ENCODE peak calls at places on chromosomes 2 and 18, in ten cellular contexts. G, D, Q, E, M, B, O, R, U and I are unnamed samples.

GRCh38 chr2:44496130-44496529 is 134.4 kb downstream of the CAMKMT start:
- DNase-seq in G (no peak), D (no peak), Q (no peak), E (no peak), M (no peak), B (no peak), O (no peak), R (no peak), U (no peak), I (no peak)

GRCh38 chr2:5766621-5767020 is 74.4 kb downstream of the SOX11 start:
- DNase-seq in G (no peak), D (no peak), Q (no peak), E (no peak), M (no peak), B (no peak), O (no peak), R (no peak), U (no peak), I (no peak)

GRCh38 chr2:68799615-68800400 is 65.2 kb downstream of the ARHGAP25 start:
- DNase-seq in G (no peak), D (no peak), Q (no peak), E (no peak), M (no peak), B (no peak), O (peak), R (no peak), U (no peak), I (no peak)

GRCh38 chr2:205679410-205680009 is 2.8 kb upstream of the NRP2 start:
- DNase-seq in G (no peak), D (no peak), Q (no peak), E (no peak), M (no peak), B (no peak), O (no peak), R (no peak), U (no peak), I (no peak)

GRCh38 chr2:48199076-48199475 is 292.8 kb upstream of the FBXO11 start:
- DNase-seq in G (no peak), D (no peak), Q (no peak), E (no peak), M (no peak), B (no peak), O (no peak), R (no peak), U (no peak), I (peak)

GRCh38 chr18:58272779-58273500 is 228.9 kb downstream of the NEDD4L start:
- DNase-seq in G (no peak), D (no peak), Q (no peak), E (no peak), M (no peak), B (no peak), O (no peak), R (no peak), U (no peak), I (no peak)

GRCh38 chr2:201643216-201643651 is at the start of gene TMEM237:
- DNase-seq in G (no peak), D (peak), Q (peak), E (peak), M (no peak), B (peak), O (peak), R (peak), U (peak), I (no peak)

GRCh38 chr2:189631849-189632248 is 29.4 kb upstream of the ASNSD1 start:
- DNase-seq in G (no peak), D (peak), Q (no peak), E (no peak), M (peak), B (no peak), O (no peak), R (no peak), U (no peak), I (no peak)

GRCh38 chr2:96608459-96609455 is 29.4 kb downstream of the KANSL3 start:
- DNase-seq in G (no peak), D (no peak), Q (no peak), E (no peak), M (no peak), B (no peak), O (no peak), R (no peak), U (no peak), I (no peak)

GRCh38 chr2:2007551-2008501 is 263.5 kb upstream of the PXDN start:
- DNase-seq in G (no peak), D (no peak), Q (no peak), E (no peak), M (no peak), B (no peak), O (peak), R (no peak), U (no peak), I (no peak)

GRCh38 chr2:95001701-95002100 is 23.8 kb upstream of the MAL start:
- DNase-seq in G (no peak), D (no peak), Q (no peak), E (no peak), M (peak), B (no peak), O (no peak), R (no peak), U (no peak), I (no peak)

GRCh38 chr2:20422679-20423271 is 24.1 kb upstream of the RHOB start:
- DNase-seq in G (no peak), D (peak), Q (no peak), E (peak), M (peak), B (no peak), O (peak), R (no peak), U (no peak), I (peak)

GRCh38 chr2:233261819-233262555 is 10.5 kb downstream of the ATG16L1 start:
- DNase-seq in G (no peak), D (no peak), Q (no peak), E (no peak), M (no peak), B (no peak), O (no peak), R (peak), U (no peak), I (no peak)

GRCh38 chr2:192558637-192559036 is 363.9 kb upstream of the TMEFF2 start:
- DNase-seq in G (no peak), D (no peak), Q (no peak), E (no peak), M (no peak), B (no peak), O (no peak), R (no peak), U (no peak), I (no peak)

GRCh38 chr2:225994748-225995405 is 595.4 kb downstream of the NYAP2 start:
- DNase-seq in G (no peak), D (no peak), Q (no peak), E (no peak), M (no peak), B (no peak), O (no peak), R (no peak), U (no peak), I (no peak)

GRCh38 chr2:73985318-73986084 is 791 bp downstream of the TET3 start:
- DNase-seq in G (peak), D (peak), Q (peak), E (peak), M (peak), B (no peak), O (peak), R (peak), U (no peak), I (peak)

GRCh38 chr18:24926649-24927048 is 425.3 kb downstream of the ZNF521 start:
- DNase-seq in G (no peak), D (no peak), Q (no peak), E (no peak), M (no peak), B (no peak), O (no peak), R (no peak), U (no peak), I (no peak)

GRCh38 chr2:10229462-10230099 is 73.1 kb upstream of the HPCAL1 start:
- DNase-seq in G (no peak), D (peak), Q (no peak), E (no peak), M (no peak), B (no peak), O (no peak), R (no peak), U (no peak), I (no peak)

GRCh38 chr2:70161069-70161534 is 29.7 kb downstream of the C2orf42 start:
- DNase-seq in G (no peak), D (no peak), Q (no peak), E (no peak), M (no peak), B (peak), O (no peak), R (no peak), U (no peak), I (no peak)

GRCh38 chr2:179428659-179429058 is 164.0 kb upstream of the SESTD1 start:
- DNase-seq in G (peak), D (no peak), Q (peak), E (no peak), M (no peak), B (no peak), O (no peak), R (no peak), U (no peak), I (no peak)

GRCh38 chr18:55316615-55317184 is 271.3 kb downstream of the TCF4 start:
- DNase-seq in G (no peak), D (no peak), Q (no peak), E (no peak), M (no peak), B (no peak), O (no peak), R (no peak), U (no peak), I (no peak)

GRCh38 chr18:50624981-50625380 is 65.1 kb downstream of the MAPK4 start:
- DNase-seq in G (no peak), D (no peak), Q (no peak), E (no peak), M (no peak), B (no peak), O (no peak), R (no peak), U (no peak), I (no peak)

GRCh38 chr2:148967484-148967883 is 71.0 kb upstream of the LYPD6B start:
- DNase-seq in G (no peak), D (no peak), Q (no peak), E (peak), M (no peak), B (no peak), O (no peak), R (no peak), U (no peak), I (no peak)

GRCh38 chr2:205936446-205936845 is 149.5 kb downstream of the INO80D start:
- DNase-seq in G (no peak), D (no peak), Q (no peak), E (no peak), M (peak), B (no peak), O (no peak), R (no peak), U (no peak), I (no peak)

GRCh38 chr2:45024600-45025291 is 15.5 kb upstream of the SIX2 start:
- DNase-seq in G (no peak), D (no peak), Q (no peak), E (peak), M (no peak), B (peak), O (no peak), R (no peak), U (peak), I (no peak)

DNA sequence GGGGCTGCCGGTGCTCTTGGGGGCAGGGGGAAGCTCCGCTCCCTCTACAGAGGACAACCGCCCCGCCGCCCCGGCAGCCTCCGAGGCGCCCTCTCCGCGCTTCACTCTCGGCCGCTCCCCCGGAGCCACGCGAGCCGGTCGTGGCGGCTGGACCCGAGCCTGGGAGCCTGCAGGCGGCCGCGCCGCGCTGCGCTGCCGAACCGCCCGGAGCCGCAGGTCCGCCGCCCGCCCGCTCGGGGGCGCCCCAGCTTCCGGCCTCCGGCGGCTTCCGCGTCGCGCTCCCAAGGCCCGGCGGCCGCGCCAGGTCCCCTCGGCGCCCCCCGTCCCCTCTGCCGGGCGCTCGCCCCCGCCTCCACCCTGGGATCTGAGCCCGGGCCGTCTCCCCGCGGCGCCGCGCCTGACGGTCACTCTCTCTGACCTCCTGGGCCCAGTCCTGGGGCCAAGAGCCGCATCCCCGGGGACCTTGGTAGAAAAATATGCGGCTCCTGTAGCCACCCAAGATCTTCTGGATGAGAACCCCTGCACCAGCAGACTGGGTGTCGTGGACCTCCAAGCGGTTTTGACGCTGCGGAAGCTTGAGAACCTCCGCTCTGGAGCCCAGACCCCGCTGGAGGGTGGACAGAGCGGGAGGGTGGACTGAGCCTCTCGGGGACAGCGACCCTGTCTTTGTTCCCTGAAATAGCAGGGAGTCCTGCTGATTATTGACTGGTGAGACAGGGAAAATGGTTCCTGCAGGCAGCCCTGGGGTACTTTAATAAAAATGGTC is 44.3 kb downstream of the SERTAD2 start:
- DNase-seq in G (no peak), D (no peak), Q (peak), E (peak), M (peak), B (peak), O (peak), R (peak), U (no peak), I (peak)
- TF ChIP-seq POLR2A in G (no peak), D (no peak), Q (no peak), E (no peak), M (no peak), B (peak), O (peak), R (peak), U (no peak), I (peak)

GRCh38 chr2:53969285-53970094 is 1.3 kb downstream of the PSME4 start:
- DNase-seq in G (peak), D (no peak), Q (no peak), E (peak), M (no peak), B (no peak), O (no peak), R (no peak), U (peak), I (peak)
- TF ChIP-seq POLR2A in G (no peak), D (no peak), Q (no peak), E (no peak), M (no peak), B (no peak), O (no peak), R (no peak), U (no peak), I (peak)

DNA sequence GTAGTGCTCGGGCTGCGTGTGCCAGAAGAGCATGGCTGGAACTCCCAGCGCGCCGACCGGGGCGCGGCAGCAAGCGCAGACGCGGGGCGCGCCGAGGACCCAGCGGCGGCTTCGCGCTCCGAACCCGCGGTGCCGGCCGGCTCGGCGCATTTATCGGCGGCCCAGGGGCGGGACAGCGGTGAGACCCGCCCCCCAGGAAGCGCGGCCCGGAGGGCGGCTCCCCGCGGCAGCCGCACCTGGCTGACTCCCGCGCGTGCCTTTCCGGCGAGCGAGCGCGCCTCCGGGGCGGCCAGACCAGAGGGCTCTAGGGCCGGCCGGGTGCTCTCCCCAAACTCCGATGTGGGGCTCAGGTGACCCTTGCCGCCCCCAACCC is at the start of gene TFCP2L1:
- DNase-seq in G (no peak), D (no peak), Q (no peak), E (peak), M (no peak), B (peak), O (no peak), R (peak), U (no peak), I (peak)
- TF ChIP-seq POLR2A in G (no peak), D (no peak), Q (no peak), E (no peak), M (no peak), B (peak), O (peak), R (no peak), U (peak), I (no peak)

DNA sequence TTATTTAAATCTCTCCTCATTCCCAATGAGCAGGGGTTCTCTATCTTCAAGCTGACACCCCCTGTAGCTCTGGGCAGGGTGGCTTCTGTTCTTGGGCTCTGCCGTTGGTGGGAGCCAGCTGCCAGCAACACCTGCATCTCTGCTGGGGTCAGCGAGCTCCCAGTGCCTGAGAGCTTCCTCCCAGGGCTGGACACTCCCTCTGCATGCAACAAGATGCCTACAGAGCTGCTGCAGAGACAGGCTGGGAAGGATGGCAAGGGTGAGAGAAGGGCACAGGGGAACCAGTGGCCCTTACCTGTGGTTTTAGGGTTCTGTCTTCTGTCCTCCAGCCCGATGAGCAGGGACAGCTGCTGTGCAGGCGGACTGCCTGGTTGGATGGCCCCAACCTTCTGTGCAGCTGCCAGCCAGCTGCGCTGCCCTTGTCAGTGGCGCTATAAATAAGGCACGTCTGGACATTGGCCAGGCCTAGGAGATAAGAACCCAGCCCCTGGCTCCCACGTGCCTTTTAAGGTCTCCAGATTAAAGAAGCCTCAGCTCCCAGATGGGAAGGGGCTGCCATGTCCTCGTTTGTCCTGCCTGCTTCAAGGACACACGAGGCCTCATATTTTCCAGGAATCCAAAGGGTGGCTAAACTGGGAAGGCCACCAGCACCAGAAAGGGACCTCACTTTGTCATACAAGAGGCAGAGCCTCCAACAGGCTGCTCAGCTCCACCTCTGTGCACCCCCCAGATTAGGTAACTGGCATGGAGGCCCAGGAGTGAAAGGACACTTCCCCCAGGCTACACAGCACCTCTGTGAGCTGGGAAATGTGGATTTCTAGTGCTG is 39.5 kb upstream of the FHL2 start:
- DNase-seq in G (no peak), D (peak), Q (peak), E (no peak), M (no peak), B (peak), O (no peak), R (no peak), U (no peak), I (peak)
- TF ChIP-seq POLR2A in G (no peak), D (no peak), Q (no peak), E (no peak), M (no peak), B (no peak), O (no peak), R (no peak), U (no peak), I (no peak)

GRCh38 chr2:17538844-17539554 is 1.5 kb upstream of the VSNL1 start:
- DNase-seq in G (no peak), D (peak), Q (peak), E (no peak), M (peak), B (peak), O (peak), R (no peak), U (peak), I (no peak)
- TF ChIP-seq POLR2A in G (no peak), D (no peak), Q (no peak), E (no peak), M (no peak), B (peak), O (peak), R (no peak), U (no peak), I (no peak)

GRCh38 chr2:172101008-172101706 is 1.5 kb downstream of the DLX2 start:
- DNase-seq in G (no peak), D (no peak), Q (no peak), E (peak), M (no peak), B (no peak), O (no peak), R (no peak), U (no peak), I (peak)

GRCh38 chr2:172102159-172102857 is 392 bp downstream of the DLX2 start:
- DNase-seq in G (no peak), D (no peak), Q (no peak), E (peak), M (peak), B (no peak), O (no peak), R (no peak), U (no peak), I (peak)

GRCh38 chr2:172103471-172104292 is 982 bp upstream of the DLX2 start:
- DNase-seq in G (peak), D (peak), Q (peak), E (peak), M (peak), B (peak), O (peak), R (no peak), U (peak), I (peak)

GRCh38 chr2:172101707-172102158 is 967 bp downstream of the DLX2 start:
- DNase-seq in G (no peak), D (no peak), Q (no peak), E (peak), M (peak), B (no peak), O (no peak), R (no peak), U (no peak), I (peak)

GRCh38 chr2:172102858-172103359 is at the start of gene DLX2:
- DNase-seq in G (peak), D (peak), Q (peak), E (peak), M (peak), B (peak), O (peak), R (peak), U (peak), I (peak)
- TF ChIP-seq POLR2A in G (no peak), D (no peak), Q (no peak), E (no peak), M (no peak), B (no peak), O (no peak), R (peak), U (no peak), I (no peak)

GRCh38 chr2:236746833-236747232 is 177.2 kb downstream of the ACKR3 start:
- DNase-seq in G (no peak), D (no peak), Q (no peak), E (no peak), M (no peak), B (no peak), O (no peak), R (no peak), U (no peak), I (no peak)

GRCh38 chr2:236747426-236747825 is 177.8 kb downstream of the ACKR3 start:
- DNase-seq in G (no peak), D (no peak), Q (no peak), E (peak), M (no peak), B (no peak), O (no peak), R (no peak), U (no peak), I (no peak)

GRCh38 chr2:236748801-236749200 is 179.2 kb downstream of the ACKR3 start:
- DNase-seq in G (no peak), D (no peak), Q (no peak), E (peak), M (no peak), B (peak), O (no peak), R (no peak), U (no peak), I (no peak)

GRCh38 chr2:236748385-236748784 is 178.8 kb downstream of the ACKR3 start:
- DNase-seq in G (peak), D (peak), Q (no peak), E (peak), M (peak), B (no peak), O (no peak), R (no peak), U (no peak), I (no peak)

GRCh38 chr2:236747925-236748324 is 178.3 kb downstream of the ACKR3 start:
- DNase-seq in G (no peak), D (no peak), Q (no peak), E (no peak), M (no peak), B (no peak), O (no peak), R (no peak), U (no peak), I (no peak)
- TF ChIP-seq POLR2A in G (no peak), D (no peak), Q (no peak), E (no peak), M (no peak), B (no peak), O (no peak), R (no peak), U (no peak), I (no peak)